ENCODE peak calls at places on chromosomes 12 and 14, in nine cellular contexts. J is A549, C is colonic mucosa, F is GM13977, B is AG04450, P is ovary, E is progenitor cell of endocrine pancreas, U is kidney, H is astrocyte of the spinal cord. V is an unnamed sample.

GRCh38 chr14:37988472-37988871 is 219.2 kb upstream of the SSTR1 start:
- DNase-seq in J (no peak), C (no peak), F (no peak), B (no peak), P (no peak), E (no peak), U (no peak), H (peak), V (no peak)

GRCh38 chr12:126930234-126930633 is 1336.7 kb upstream of the TMEM132C start:
- DNase-seq in J (no peak), C (no peak), F (no peak), B (no peak), P (no peak), E (no peak), U (no peak), H (no peak), V (no peak)

GRCh38 chr14:77467801-77468200 is 9.9 kb downstream of the AHSA1 start:
- DNase-seq in J (no peak), C (no peak), F (no peak), B (no peak), P (no peak), E (no peak), U (no peak), H (no peak), V (no peak)

GRCh38 chr12:32705783-32706182 is 26.7 kb downstream of the DNM1L start:
- DNase-seq in J (no peak), C (no peak), F (no peak), B (no peak), P (no peak), E (no peak), U (no peak), H (no peak), V (no peak)

GRCh38 chr14:56989359-56989758 is 179.1 kb upstream of the OTX2 start:
- DNase-seq in J (no peak), C (no peak), F (no peak), B (no peak), P (no peak), E (no peak), U (no peak), H (no peak), V (no peak)

GRCh38 chr12:52050116-52050770 is 999 bp upstream of the NR4A1 start:
- DNase-seq in J (no peak), C (peak), F (no peak), B (no peak), P (peak), E (no peak), U (peak), H (peak), V (no peak)

GRCh38 chr14:29757711-29758233 is 169.9 kb downstream of the PRKD1 start:
- DNase-seq in J (no peak), C (no peak), F (no peak), B (no peak), P (no peak), E (no peak), U (no peak), H (no peak), V (no peak)

GRCh38 chr12:82210882-82211281 is 147.3 kb downstream of the CCDC59 start:
- DNase-seq in J (no peak), C (no peak), F (no peak), B (no peak), P (no peak), E (no peak), U (no peak), H (no peak), V (no peak)

GRCh38 chr14:71725802-71726638 is 206.2 kb upstream of the RGS6 start:
- DNase-seq in J (no peak), C (no peak), F (no peak), B (no peak), P (no peak), E (no peak), U (no peak), H (peak), V (no peak)

GRCh38 chr14:69917287-69917686 is 38.1 kb downstream of the SMOC1 start:
- DNase-seq in J (no peak), C (no peak), F (no peak), B (no peak), P (no peak), E (no peak), U (no peak), H (no peak), V (no peak)

GRCh38 chr12:124410354-124411175 is 115.7 kb downstream of the RFLNA start:
- DNase-seq in J (no peak), C (no peak), F (no peak), B (no peak), P (no peak), E (no peak), U (no peak), H (no peak), V (no peak)

GRCh38 chr14:37600880-37601741 is 5.7 kb downstream of the TTC6 start:
- DNase-seq in J (no peak), C (peak), F (no peak), B (no peak), P (no peak), E (no peak), U (no peak), H (no peak), V (no peak)

GRCh38 chr14:68081489-68081888 is 261.9 kb downstream of the RAD51B start:
- DNase-seq in J (no peak), C (no peak), F (no peak), B (no peak), P (no peak), E (no peak), U (no peak), H (no peak), V (peak)

GRCh38 chr14:64612021-64612380 is 62.2 kb downstream of the PPP1R36 start:
- DNase-seq in J (peak), C (no peak), F (no peak), B (peak), P (no peak), E (no peak), U (no peak), H (peak), V (no peak)

GRCh38 chr14:103445783-103446182 is 60.6 kb downstream of the MARK3 start:
- DNase-seq in J (no peak), C (no peak), F (no peak), B (no peak), P (no peak), E (no peak), U (no peak), H (no peak), V (no peak)

GRCh38 chr12:83575326-83575725 is 888.6 kb downstream of the TMTC2 start:
- DNase-seq in J (no peak), C (no peak), F (no peak), B (no peak), P (no peak), E (no peak), U (no peak), H (no peak), V (no peak)

GRCh38 chr14:46368275-46368674 is 283.3 kb downstream of the RPL10L start:
- DNase-seq in J (no peak), C (no peak), F (no peak), B (no peak), P (no peak), E (no peak), U (no peak), H (no peak), V (no peak)

GRCh38 chr12:88854260-88854659 is 274.0 kb upstream of the KITLG start:
- DNase-seq in J (peak), C (no peak), F (no peak), B (peak), P (no peak), E (no peak), U (no peak), H (peak), V (no peak)

GRCh38 chr12:66409195-66409871 is 107.0 kb downstream of the HELB start:
- DNase-seq in J (no peak), C (peak), F (no peak), B (peak), P (no peak), E (no peak), U (no peak), H (peak), V (peak)

GRCh38 chr12:8031872-8032241 is 659 bp upstream of the FOXJ2 start:
- DNase-seq in J (no peak), C (no peak), F (no peak), B (no peak), P (no peak), E (no peak), U (no peak), H (no peak), V (peak)

GRCh38 chr12:105466901-105467598 is 136.6 kb downstream of the C12orf75 start:
- DNase-seq in J (no peak), C (no peak), F (no peak), B (no peak), P (no peak), E (no peak), U (no peak), H (no peak), V (no peak)

GRCh38 chr12:83114042-83114441 is 427.3 kb downstream of the TMTC2 start:
- DNase-seq in J (no peak), C (no peak), F (no peak), B (no peak), P (no peak), E (no peak), U (no peak), H (no peak), V (no peak)

GRCh38 chr12:45503887-45504286 is 225.6 kb upstream of the ARID2 start:
- DNase-seq in J (no peak), C (no peak), F (no peak), B (no peak), P (no peak), E (no peak), U (no peak), H (no peak), V (no peak)

GRCh38 chr12:15220961-15221885 is at the start of gene RERG:
- DNase-seq in J (peak), C (peak), F (peak), B (peak), P (peak), E (peak), U (peak), H (peak), V (peak)

GRCh38 chr12:128969480-128970055 is 116.3 kb downstream of the GLT1D1 start:
- DNase-seq in J (peak), C (no peak), F (peak), B (no peak), P (no peak), E (peak), U (no peak), H (no peak), V (peak)

GRCh38 chr12:96233941-96234461 is 39.8 kb downstream of the ELK3 start:
- DNase-seq in J (no peak), C (peak), F (no peak), B (peak), P (peak), E (no peak), U (no peak), H (peak), V (no peak)

GRCh38 chr12:130613831-130614230 is 102.3 kb downstream of the RIMBP2 start:
- DNase-seq in J (no peak), C (no peak), F (no peak), B (no peak), P (no peak), E (no peak), U (no peak), H (no peak), V (no peak)

GRCh38 chr12:2215709-2216560 is 163.1 kb downstream of the CACNA1C start:
- DNase-seq in J (no peak), C (no peak), F (no peak), B (no peak), P (no peak), E (no peak), U (no peak), H (peak), V (no peak)

GRCh38 chr14:61525293-61526011 is 169.9 kb upstream of the HIF1A start:
- DNase-seq in J (peak), C (peak), F (no peak), B (no peak), P (peak), E (no peak), U (peak), H (peak), V (peak)

GRCh38 chr12:109844091-109844490 is 10.9 kb upstream of the TRPV4 start:
- DNase-seq in J (no peak), C (no peak), F (no peak), B (no peak), P (no peak), E (no peak), U (no peak), H (no peak), V (no peak)

GRCh38 chr12:99704458-99704857 is 56.9 kb downstream of the GARIN6 start:
- DNase-seq in J (no peak), C (no peak), F (no peak), B (no peak), P (no peak), E (no peak), U (no peak), H (no peak), V (no peak)

GRCh38 chr12:27905285-27906126 is 67.0 kb downstream of the PTHLH start:
- DNase-seq in J (no peak), C (no peak), F (no peak), B (no peak), P (no peak), E (no peak), U (no peak), H (no peak), V (no peak)

GRCh38 chr12:46342562-46343033 is 30.0 kb downstream of the SLC38A2 start:
- DNase-seq in J (no peak), C (peak), F (no peak), B (no peak), P (no peak), E (no peak), U (no peak), H (peak), V (peak)

GRCh38 chr14:22796087-22796707 is 19.0 kb downstream of the SLC7A7 start:
- DNase-seq in J (no peak), C (no peak), F (no peak), B (no peak), P (no peak), E (no peak), U (no peak), H (no peak), V (no peak)

GRCh38 chr12:56695327-56696101 is 7.4 kb upstream of the PTGES3 start:
- DNase-seq in J (no peak), C (no peak), F (no peak), B (no peak), P (no peak), E (no peak), U (peak), H (peak), V (no peak)

GRCh38 chr14:52313493-52313881 is 625 bp upstream of the PTGER2 start:
- DNase-seq in J (no peak), C (no peak), F (no peak), B (no peak), P (no peak), E (no peak), U (no peak), H (no peak), V (no peak)

GRCh38 chr14:60724080-60724618 is at the start of gene SIX4:
- DNase-seq in J (peak), C (peak), F (peak), B (peak), P (peak), E (peak), U (peak), H (peak), V (peak)

GRCh38 chr14:106024983-106025604 is 498.7 kb downstream of the TMEM121 start:
- DNase-seq in J (no peak), C (no peak), F (no peak), B (no peak), P (no peak), E (no peak), U (no peak), H (no peak), V (peak)

GRCh38 chr12:123384994-123385376 is 1.1 kb downstream of the KMT5A start:
- DNase-seq in J (peak), C (no peak), F (no peak), B (no peak), P (no peak), E (no peak), U (no peak), H (peak), V (no peak)

GRCh38 chr12:851913-852312 is 97.6 kb downstream of the RAD52 start:
- DNase-seq in J (peak), C (no peak), F (no peak), B (peak), P (no peak), E (no peak), U (no peak), H (peak), V (no peak)

GRCh38 chr12:26372856-26373255 is 177.5 kb downstream of the SSPN start:
- DNase-seq in J (no peak), C (no peak), F (no peak), B (no peak), P (no peak), E (no peak), U (no peak), H (no peak), V (no peak)

GRCh38 chr12:26373606-26374495 is 178.5 kb downstream of the SSPN start:
- DNase-seq in J (no peak), C (no peak), F (no peak), B (no peak), P (no peak), E (no peak), U (no peak), H (no peak), V (no peak)

GRCh38 chr12:26369588-26369987 is 174.2 kb downstream of the SSPN start:
- DNase-seq in J (peak), C (no peak), F (no peak), B (peak), P (peak), E (no peak), U (no peak), H (peak), V (no peak)

GRCh38 chr12:26370098-26370497 is 174.7 kb downstream of the SSPN start:
- DNase-seq in J (no peak), C (no peak), F (no peak), B (no peak), P (no peak), E (no peak), U (no peak), H (no peak), V (no peak)

DNA sequence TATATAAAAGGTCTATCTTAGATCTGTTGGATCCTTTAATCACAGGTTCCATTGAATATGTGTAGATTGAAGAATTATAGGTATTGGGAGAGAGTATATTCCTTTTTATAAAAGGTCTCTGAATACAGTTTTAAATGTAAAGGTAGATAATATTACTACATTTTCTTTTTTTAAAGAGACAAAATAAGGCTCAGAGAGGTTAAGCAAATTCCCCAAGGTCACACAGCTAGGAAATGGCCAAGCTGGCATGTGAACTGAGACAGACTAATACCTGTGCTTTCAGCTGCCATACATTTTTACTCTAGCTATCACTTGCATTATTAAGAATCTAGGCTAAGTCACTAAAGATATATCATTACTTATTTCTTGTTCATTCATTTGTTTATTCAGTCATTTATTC is 173.0 kb downstream of the SSPN start:
- DNase-seq in J (no peak), C (no peak), F (no peak), B (no peak), P (no peak), E (no peak), U (no peak), H (no peak), V (no peak)
- TF ChIP-seq CTCF in J (no peak), C (no peak), F (no peak), B (no peak), P (no peak), E (no peak), U (no peak), H (no peak), V (no peak)

GRCh38 chr12:57759360-57759980 is 4.6 kb downstream of the MARCHF9 start:
- DNase-seq in J (no peak), C (no peak), F (no peak), B (no peak), P (no peak), E (no peak), U (peak), H (no peak), V (peak)
- TF ChIP-seq CTCF in J (peak), C (peak), F (peak), B (peak), P (no peak), E (peak), U (peak), H (peak), V (peak)

DNA sequence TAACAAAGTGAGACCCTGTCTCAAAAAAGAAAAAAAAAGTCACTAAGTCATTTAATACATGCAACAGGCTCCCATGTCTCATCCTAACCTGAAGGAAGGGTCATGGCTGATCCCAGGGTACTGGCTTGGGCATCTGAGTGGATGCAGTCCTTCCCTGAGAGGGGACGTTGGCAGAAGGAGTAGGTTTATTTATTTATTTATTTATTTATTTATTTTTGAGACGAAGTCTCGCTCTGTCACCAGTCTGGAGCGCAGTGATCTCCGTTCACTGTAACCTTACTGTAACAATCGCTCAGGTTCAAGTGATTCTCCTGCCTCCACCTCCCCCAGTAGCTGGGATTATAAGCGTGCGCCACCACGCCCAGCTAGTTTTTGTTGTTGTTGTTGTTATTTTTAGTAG is 7.2 kb upstream of the CALCOCO1 start:
- DNase-seq in J (no peak), C (no peak), F (no peak), B (no peak), P (no peak), E (no peak), U (no peak), H (no peak), V (no peak)
- TF ChIP-seq CTCF in J (no peak), C (no peak), F (no peak), B (no peak), P (no peak), E (no peak), U (no peak), H (no peak), V (no peak)

GRCh38 chr12:114638790-114639435 is 45.1 kb downstream of the TBX3 start:
- DNase-seq in J (no peak), C (no peak), F (no peak), B (no peak), P (no peak), E (no peak), U (no peak), H (no peak), V (no peak)

GRCh38 chr12:114631242-114631641 is 52.7 kb downstream of the TBX3 start:
- DNase-seq in J (no peak), C (no peak), F (no peak), B (no peak), P (no peak), E (no peak), U (no peak), H (no peak), V (no peak)

DNA sequence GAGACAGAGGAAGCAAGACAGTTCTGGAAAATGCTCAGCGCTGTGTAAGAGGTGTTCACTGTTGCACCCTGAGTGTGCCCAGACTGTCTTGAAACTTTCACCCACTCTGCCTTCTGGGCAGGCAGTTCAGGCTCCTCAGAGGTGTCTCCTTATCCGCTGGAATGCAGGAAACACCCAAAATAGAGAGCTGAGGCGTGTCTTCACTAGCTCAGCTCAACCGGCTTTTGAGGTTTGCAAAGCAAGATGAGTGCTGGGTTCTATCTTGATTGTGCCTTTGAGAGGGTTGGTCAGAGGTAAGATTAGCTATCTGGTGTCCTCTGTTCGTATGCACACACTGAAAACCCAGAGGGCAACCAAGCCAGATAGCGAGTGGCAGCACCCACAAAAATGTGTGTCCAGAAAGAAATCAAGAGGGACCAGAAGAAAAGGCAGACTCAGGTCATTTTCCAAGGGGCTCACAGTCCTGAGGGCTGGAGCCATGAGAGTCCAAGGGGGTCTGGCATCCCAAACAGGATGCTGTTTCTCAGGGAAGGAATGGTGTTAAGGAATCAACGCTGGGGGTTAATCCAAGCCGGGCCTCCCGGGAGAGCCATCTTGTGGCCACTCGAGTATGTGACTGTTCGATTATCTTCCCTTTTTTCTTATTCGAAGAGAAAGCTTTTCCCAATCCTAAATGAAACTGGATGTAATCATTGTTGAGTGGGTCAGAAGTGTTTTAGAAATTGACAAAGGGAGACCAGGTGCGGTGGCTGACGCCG is 47.1 kb downstream of the TBX3 start:
- DNase-seq in J (peak), C (no peak), F (no peak), B (no peak), P (no peak), E (no peak), U (no peak), H (peak), V (no peak)
- TF ChIP-seq CTCF in J (peak), C (no peak), F (no peak), B (peak), P (no peak), E (peak), U (no peak), H (peak), V (no peak)

V was measured in activated CD8-positive, alpha-beta T cell treated with anti-CD3 and anti-CD28 coated beads for 36 hours.